ENCODE peak calls at places on chromosomes 7 and 10, in nine cellular contexts. One of them, this sample, is unnamed.

GRCh38 chr7:155204744-155205367 is 92.8 kb upstream of the INSIG1 start:
- DNase-seq in IMR-90: no peak
- DNase-seq in lower lobe of right lung: no peak
- DNase-seq in OCI-LY7: no peak
- DNase-seq in CD8-positive, alpha-beta T cell: no peak
- DNase-seq in MCF 10A: no peak
- DNase-seq in tibial nerve: no peak
- DNase-seq in fibroblast of mammary gland: no peak
- DNase-seq in A549: no peak
- DNase-seq in this sample: no peak

GRCh38 chr7:104982308-104982755 is 31.7 kb upstream of the KMT2E start:
- DNase-seq in CD8-positive, alpha-beta T cell: no peak
- DNase-seq in A549: no peak
- DNase-seq in MCF 10A: no peak
- DNase-seq in fibroblast of mammary gland: peak
- DNase-seq in OCI-LY7: no peak
- DNase-seq in lower lobe of right lung: no peak
- DNase-seq in IMR-90: no peak
- DNase-seq in tibial nerve: peak
- DNase-seq in this sample: no peak

GRCh38 chr10:70466951-70467350 is 11.6 kb upstream of the PALD1 start:
- DNase-seq in OCI-LY7: no peak
- DNase-seq in fibroblast of mammary gland: no peak
- DNase-seq in lower lobe of right lung: no peak
- DNase-seq in tibial nerve: no peak
- DNase-seq in A549: no peak
- DNase-seq in CD8-positive, alpha-beta T cell: no peak
- DNase-seq in MCF 10A: no peak
- DNase-seq in IMR-90: no peak
- DNase-seq in this sample: no peak

GRCh38 chr10:92241158-92241500 is 49.7 kb downstream of the CPEB3 start:
- DNase-seq in A549: peak
- DNase-seq in lower lobe of right lung: no peak
- DNase-seq in fibroblast of mammary gland: no peak
- DNase-seq in tibial nerve: no peak
- DNase-seq in IMR-90: peak
- DNase-seq in OCI-LY7: no peak
- DNase-seq in MCF 10A: peak
- DNase-seq in CD8-positive, alpha-beta T cell: no peak
- DNase-seq in this sample: no peak

GRCh38 chr7:94405506-94405905 is 10.8 kb downstream of the COL1A2 start:
- DNase-seq in OCI-LY7: no peak
- DNase-seq in MCF 10A: no peak
- DNase-seq in IMR-90: no peak
- DNase-seq in A549: no peak
- DNase-seq in CD8-positive, alpha-beta T cell: no peak
- DNase-seq in fibroblast of mammary gland: peak
- DNase-seq in tibial nerve: no peak
- DNase-seq in lower lobe of right lung: no peak
- DNase-seq in this sample: no peak

GRCh38 chr7:4085937-4086691 is 596.0 kb upstream of the FOXK1 start:
- DNase-seq in IMR-90: no peak
- DNase-seq in lower lobe of right lung: no peak
- DNase-seq in MCF 10A: no peak
- DNase-seq in tibial nerve: no peak
- DNase-seq in OCI-LY7: no peak
- DNase-seq in CD8-positive, alpha-beta T cell: no peak
- DNase-seq in fibroblast of mammary gland: no peak
- DNase-seq in A549: no peak
- DNase-seq in this sample: no peak

GRCh38 chr7:56213574-56213973 is 97.4 kb upstream of the NUPR2 start:
- DNase-seq in MCF 10A: no peak
- DNase-seq in fibroblast of mammary gland: no peak
- DNase-seq in A549: no peak
- DNase-seq in CD8-positive, alpha-beta T cell: no peak
- DNase-seq in OCI-LY7: no peak
- DNase-seq in lower lobe of right lung: no peak
- DNase-seq in IMR-90: no peak
- DNase-seq in tibial nerve: no peak
- DNase-seq in this sample: no peak

GRCh38 chr7:149790146-149790548 is 16.8 kb upstream of the ZNF467 start:
- DNase-seq in fibroblast of mammary gland: no peak
- DNase-seq in CD8-positive, alpha-beta T cell: peak
- DNase-seq in A549: peak
- DNase-seq in OCI-LY7: no peak
- DNase-seq in MCF 10A: no peak
- DNase-seq in tibial nerve: no peak
- DNase-seq in lower lobe of right lung: peak
- DNase-seq in IMR-90: no peak
- DNase-seq in this sample: peak

GRCh38 chr7:26284995-26285632 is 6.5 kb upstream of the SNX10 start:
- DNase-seq in CD8-positive, alpha-beta T cell: no peak
- DNase-seq in lower lobe of right lung: no peak
- DNase-seq in A549: peak
- DNase-seq in IMR-90: no peak
- DNase-seq in tibial nerve: no peak
- DNase-seq in fibroblast of mammary gland: no peak
- DNase-seq in MCF 10A: peak
- DNase-seq in OCI-LY7: peak
- DNase-seq in this sample: no peak

GRCh38 chr7:106597751-106598619 is 63.0 kb downstream of the CCDC71L start:
- DNase-seq in OCI-LY7: no peak
- DNase-seq in lower lobe of right lung: no peak
- DNase-seq in IMR-90: no peak
- DNase-seq in CD8-positive, alpha-beta T cell: no peak
- DNase-seq in fibroblast of mammary gland: no peak
- DNase-seq in tibial nerve: no peak
- DNase-seq in MCF 10A: no peak
- DNase-seq in A549: no peak
- DNase-seq in this sample: no peak

GRCh38 chr7:73978681-73979563 is 49.1 kb upstream of the ELN start:
- DNase-seq in IMR-90: no peak
- DNase-seq in OCI-LY7: peak
- DNase-seq in fibroblast of mammary gland: peak
- DNase-seq in lower lobe of right lung: peak
- DNase-seq in tibial nerve: no peak
- DNase-seq in CD8-positive, alpha-beta T cell: no peak
- DNase-seq in A549: peak
- DNase-seq in MCF 10A: peak
- DNase-seq in this sample: peak

GRCh38 chr7:80826520-80827237 is 92.2 kb downstream of the SEMA3C start:
- DNase-seq in fibroblast of mammary gland: peak
- DNase-seq in MCF 10A: peak
- DNase-seq in A549: peak
- DNase-seq in CD8-positive, alpha-beta T cell: no peak
- DNase-seq in tibial nerve: no peak
- DNase-seq in IMR-90: peak
- DNase-seq in lower lobe of right lung: no peak
- DNase-seq in OCI-LY7: no peak
- DNase-seq in this sample: no peak

GRCh38 chr7:6161463-6162330 is 110.7 kb downstream of the CYTH3 start:
- DNase-seq in A549: no peak
- DNase-seq in MCF 10A: no peak
- DNase-seq in tibial nerve: no peak
- DNase-seq in CD8-positive, alpha-beta T cell: no peak
- DNase-seq in IMR-90: no peak
- DNase-seq in fibroblast of mammary gland: no peak
- DNase-seq in lower lobe of right lung: no peak
- DNase-seq in OCI-LY7: no peak
- DNase-seq in this sample: no peak
- TF ChIP-seq CTCF in A549: no peak
- TF ChIP-seq CTCF in MCF 10A: no peak
- TF ChIP-seq CTCF in tibial nerve: no peak
- TF ChIP-seq CTCF in CD8-positive, alpha-beta T cell: no peak
- TF ChIP-seq CTCF in IMR-90: no peak
- TF ChIP-seq CTCF in fibroblast of mammary gland: no peak
- TF ChIP-seq CTCF in lower lobe of right lung: no peak
- TF ChIP-seq CTCF in OCI-LY7: no peak
- TF ChIP-seq CTCF in this sample: no peak

DNA sequence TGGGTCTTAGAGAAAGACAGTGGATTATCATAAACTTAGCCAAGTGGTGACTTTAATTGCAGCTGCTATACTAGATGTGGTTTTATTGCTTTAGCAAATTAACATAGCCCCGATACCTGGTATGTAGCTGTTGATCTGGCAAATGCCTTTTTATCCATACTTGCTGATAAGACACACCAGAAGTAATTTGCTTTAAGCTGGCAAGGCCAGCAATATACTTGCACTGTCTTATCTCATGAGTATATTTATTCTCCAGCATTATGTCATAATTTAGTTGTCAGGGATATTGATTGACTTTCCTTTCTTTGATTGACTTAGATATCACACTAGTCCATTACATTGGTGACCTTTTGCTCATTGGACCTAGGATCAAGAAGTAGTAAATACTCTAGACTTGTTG is 12.8 kb downstream of the TMEM229A start:
- DNase-seq in OCI-LY7: no peak
- DNase-seq in A549: no peak
- DNase-seq in tibial nerve: no peak
- DNase-seq in MCF 10A: no peak
- DNase-seq in CD8-positive, alpha-beta T cell: no peak
- DNase-seq in lower lobe of right lung: no peak
- DNase-seq in fibroblast of mammary gland: no peak
- DNase-seq in IMR-90: no peak
- DNase-seq in this sample: no peak
- TF ChIP-seq CTCF in OCI-LY7: no peak
- TF ChIP-seq CTCF in A549: no peak
- TF ChIP-seq CTCF in tibial nerve: no peak
- TF ChIP-seq CTCF in MCF 10A: no peak
- TF ChIP-seq CTCF in CD8-positive, alpha-beta T cell: no peak
- TF ChIP-seq CTCF in lower lobe of right lung: no peak
- TF ChIP-seq CTCF in fibroblast of mammary gland: no peak
- TF ChIP-seq CTCF in IMR-90: no peak
- TF ChIP-seq CTCF in this sample: no peak

GRCh38 chr7:5478568-5479045 is 55.0 kb upstream of the TNRC18 start:
- DNase-seq in tibial nerve: no peak
- DNase-seq in CD8-positive, alpha-beta T cell: no peak
- DNase-seq in fibroblast of mammary gland: no peak
- DNase-seq in MCF 10A: no peak
- DNase-seq in lower lobe of right lung: no peak
- DNase-seq in A549: no peak
- DNase-seq in IMR-90: no peak
- DNase-seq in OCI-LY7: no peak
- DNase-seq in this sample: no peak

GRCh38 chr7:5479133-5479745 is 55.6 kb upstream of the TNRC18 start:
- DNase-seq in CD8-positive, alpha-beta T cell: no peak
- DNase-seq in A549: no peak
- DNase-seq in lower lobe of right lung: no peak
- DNase-seq in MCF 10A: no peak
- DNase-seq in fibroblast of mammary gland: no peak
- DNase-seq in tibial nerve: no peak
- DNase-seq in IMR-90: peak
- DNase-seq in OCI-LY7: no peak
- DNase-seq in this sample: no peak

GRCh38 chr7:5477126-5477525 is 53.5 kb upstream of the TNRC18 start:
- DNase-seq in lower lobe of right lung: no peak
- DNase-seq in fibroblast of mammary gland: no peak
- DNase-seq in IMR-90: no peak
- DNase-seq in CD8-positive, alpha-beta T cell: no peak
- DNase-seq in OCI-LY7: no peak
- DNase-seq in MCF 10A: no peak
- DNase-seq in tibial nerve: no peak
- DNase-seq in A549: no peak
- DNase-seq in this sample: no peak

GRCh38 chr7:5476001-5476400 is 52.4 kb upstream of the TNRC18 start:
- DNase-seq in OCI-LY7: no peak
- DNase-seq in fibroblast of mammary gland: no peak
- DNase-seq in lower lobe of right lung: no peak
- DNase-seq in IMR-90: no peak
- DNase-seq in A549: no peak
- DNase-seq in MCF 10A: no peak
- DNase-seq in tibial nerve: no peak
- DNase-seq in CD8-positive, alpha-beta T cell: no peak
- DNase-seq in this sample: no peak

GRCh38 chr7:5477723-5478531 is 54.3 kb upstream of the TNRC18 start:
- DNase-seq in IMR-90: no peak
- DNase-seq in fibroblast of mammary gland: no peak
- DNase-seq in A549: no peak
- DNase-seq in lower lobe of right lung: peak
- DNase-seq in OCI-LY7: no peak
- DNase-seq in MCF 10A: no peak
- DNase-seq in tibial nerve: no peak
- DNase-seq in CD8-positive, alpha-beta T cell: no peak
- DNase-seq in this sample: peak
- TF ChIP-seq CTCF in IMR-90: peak
- TF ChIP-seq CTCF in fibroblast of mammary gland: peak
- TF ChIP-seq CTCF in A549: no peak
- TF ChIP-seq CTCF in lower lobe of right lung: no peak
- TF ChIP-seq CTCF in OCI-LY7: no peak
- TF ChIP-seq CTCF in MCF 10A: no peak
- TF ChIP-seq CTCF in tibial nerve: no peak
- TF ChIP-seq CTCF in CD8-positive, alpha-beta T cell: no peak
- TF ChIP-seq CTCF in this sample: peak

DNA sequence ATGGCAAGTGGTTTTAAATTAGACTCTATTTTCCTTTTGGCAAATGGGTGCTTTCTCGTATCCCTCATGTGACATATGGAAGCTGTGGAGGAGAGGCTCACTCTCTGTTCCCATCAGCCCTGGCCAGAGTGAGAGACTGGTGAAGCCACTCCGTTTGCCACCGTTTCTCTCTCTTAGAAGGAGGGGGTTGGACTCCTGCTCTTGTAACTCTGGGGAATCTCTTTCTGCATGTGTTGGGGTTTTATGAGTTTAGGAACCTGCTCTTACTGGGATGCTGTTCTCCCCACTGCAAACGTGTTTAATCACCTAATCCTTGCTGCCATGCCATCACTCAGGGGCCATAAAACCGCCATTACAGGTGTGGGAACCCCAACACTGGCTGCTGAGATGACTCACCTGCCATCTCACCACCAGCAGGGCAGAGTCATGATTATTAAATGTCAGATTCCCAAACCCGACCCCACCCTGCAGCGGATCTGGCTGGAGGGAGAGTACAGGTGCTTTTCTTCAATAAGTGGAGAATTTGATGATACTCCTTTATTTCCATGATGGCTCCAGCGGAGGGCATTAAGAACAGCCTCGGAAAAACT is 103.2 kb downstream of the ADCY1 start:
- DNase-seq in tibial nerve: peak
- DNase-seq in CD8-positive, alpha-beta T cell: no peak
- DNase-seq in fibroblast of mammary gland: no peak
- DNase-seq in lower lobe of right lung: no peak
- DNase-seq in A549: no peak
- DNase-seq in OCI-LY7: no peak
- DNase-seq in MCF 10A: no peak
- DNase-seq in IMR-90: no peak
- DNase-seq in this sample: no peak
- TF ChIP-seq CTCF in tibial nerve: no peak
- TF ChIP-seq CTCF in CD8-positive, alpha-beta T cell: no peak
- TF ChIP-seq CTCF in fibroblast of mammary gland: no peak
- TF ChIP-seq CTCF in lower lobe of right lung: no peak
- TF ChIP-seq CTCF in A549: no peak
- TF ChIP-seq CTCF in OCI-LY7: no peak
- TF ChIP-seq CTCF in MCF 10A: no peak
- TF ChIP-seq CTCF in IMR-90: no peak
- TF ChIP-seq CTCF in this sample: no peak